ENCODE peak calls at places on chromosome 2, in eight cellular contexts. V, I, U, B, O, P, Q and J are unnamed samples.

GRCh38 chr2:60742419-60742818 is 13.6 kb upstream of the PAPOLG start:
- DNase-seq in B (no peak), V (no peak), O (no peak), Q (no peak), I (no peak), P (no peak), U (no peak), J (no peak)

GRCh38 chr2:181054843-181055242 is 74.4 kb downstream of the UBE2E3 start:
- DNase-seq in P (no peak), V (no peak), B (no peak), I (no peak), U (no peak), O (no peak), Q (no peak), J (no peak)

GRCh38 chr2:38380397-38381130 is 3.5 kb upstream of the ATL2 start:
- DNase-seq in P (no peak), V (no peak), I (no peak), U (no peak), O (no peak), B (no peak), Q (no peak), J (no peak)

GRCh38 chr2:162566666-162567065 is 222.7 kb downstream of the GCA start:
- DNase-seq in V (no peak), P (no peak), O (no peak), I (no peak), Q (no peak), U (no peak), B (no peak), J (no peak)

GRCh38 chr2:232573821-232574435 is 23.4 kb downstream of the EIF4E2 start:
- DNase-seq in Q (no peak), U (no peak), I (no peak), O (no peak), V (no peak), B (no peak), P (no peak), J (no peak)

GRCh38 chr2:240921319-240922233 is 15.4 kb downstream of the CROCC2 start:
- DNase-seq in I (peak), P (peak), U (no peak), V (no peak), B (no peak), O (no peak), Q (no peak), J (no peak)

GRCh38 chr2:54945401-54946219 is 104.6 kb downstream of the RTN4 start:
- DNase-seq in B (no peak), O (no peak), Q (no peak), P (peak), I (no peak), U (no peak), V (no peak), J (no peak)

GRCh38 chr2:138814123-138814883 is 34.1 kb upstream of the NXPH2 start:
- DNase-seq in P (no peak), I (no peak), O (peak), Q (peak), B (no peak), U (no peak), V (no peak), J (no peak)

GRCh38 chr2:154477319-154477718 is 221.2 kb upstream of the KCNJ3 start:
- DNase-seq in Q (no peak), O (no peak), B (no peak), U (no peak), P (no peak), V (no peak), I (no peak), J (no peak)

GRCh38 chr2:219552382-219553167 is 8.7 kb downstream of the TMEM198 start:
- DNase-seq in O (peak), P (peak), I (peak), U (peak), Q (peak), B (peak), V (peak), J (peak)

GRCh38 chr2:225608136-225608535 is 208.6 kb downstream of the NYAP2 start:
- DNase-seq in P (no peak), Q (no peak), U (no peak), V (no peak), O (no peak), I (no peak), B (no peak), J (no peak)

GRCh38 chr2:29597048-29597447 is 324.3 kb downstream of the ALK start:
- DNase-seq in P (no peak), B (no peak), Q (no peak), O (no peak), I (no peak), V (no peak), U (no peak), J (no peak)

GRCh38 chr2:186716899-186717811 is 23.3 kb downstream of the FAM171B start:
- DNase-seq in O (no peak), P (no peak), Q (no peak), B (no peak), I (no peak), V (no peak), U (no peak), J (no peak)

GRCh38 chr2:44280869-44281268 is 5.6 kb downstream of the SLC3A1 start:
- DNase-seq in V (no peak), B (no peak), O (no peak), Q (no peak), P (no peak), I (no peak), U (no peak), J (no peak)

GRCh38 chr2:28610583-28611201 is 114.8 kb downstream of the PLB1 start:
- DNase-seq in U (no peak), I (no peak), P (no peak), B (no peak), Q (no peak), V (no peak), O (peak), J (no peak)

GRCh38 chr2:10864888-10865551 is 46.7 kb upstream of the KCNF1 start:
- DNase-seq in P (no peak), O (no peak), U (no peak), V (peak), Q (no peak), I (no peak), B (no peak), J (no peak)

GRCh38 chr2:207676827-207677354 is 34.5 kb upstream of the CCNYL1 start:
- DNase-seq in O (no peak), U (no peak), V (no peak), I (no peak), P (peak), B (no peak), Q (no peak), J (no peak)

GRCh38 chr2:106108351-106108750 is 85.8 kb downstream of the UXS1 start:
- DNase-seq in Q (no peak), B (no peak), I (no peak), U (no peak), P (peak), O (no peak), V (no peak), J (no peak)

GRCh38 chr2:68776124-68776523 is 41.5 kb downstream of the ARHGAP25 start:
- DNase-seq in V (no peak), U (no peak), B (no peak), Q (no peak), I (no peak), O (no peak), P (no peak), J (no peak)

GRCh38 chr2:144510206-144510991 is 9.5 kb downstream of the ZEB2 start:
- DNase-seq in V (no peak), I (no peak), U (peak), B (no peak), Q (no peak), P (no peak), O (no peak), J (no peak)

GRCh38 chr2:128268611-128269357 is 49.9 kb downstream of the HS6ST1 start:
- DNase-seq in B (no peak), Q (no peak), O (no peak), I (peak), P (peak), U (peak), V (no peak), J (no peak)

GRCh38 chr2:127591221-127591923 is 54.6 kb upstream of the GPR17 start:
- DNase-seq in V (peak), U (peak), O (peak), B (peak), I (peak), P (peak), Q (peak), J (peak)

GRCh38 chr2:157443795-157444642 is at the start of gene CYTIP:
- DNase-seq in B (peak), P (peak), Q (no peak), I (peak), O (no peak), V (no peak), U (no peak), J (no peak)

GRCh38 chr2:224086226-224086911 is 47.3 kb upstream of the SERPINE2 start:
- DNase-seq in Q (no peak), B (no peak), O (no peak), I (no peak), U (no peak), P (no peak), V (no peak), J (no peak)

GRCh38 chr2:182393361-182393760 is 33.5 kb downstream of the PDE1A start:
- DNase-seq in Q (no peak), V (no peak), O (no peak), P (no peak), I (no peak), U (no peak), B (no peak), J (no peak)

GRCh38 chr2:43758738-43759137 is 15.1 kb upstream of the DYNC2LI1 start:
- DNase-seq in Q (no peak), U (no peak), I (no peak), B (no peak), O (no peak), V (no peak), P (peak), J (no peak)

GRCh38 chr2:79713131-79713785 is 200.4 kb downstream of the CTNNA2 start:
- DNase-seq in P (no peak), I (no peak), B (no peak), O (no peak), Q (no peak), U (no peak), V (no peak), J (no peak)

GRCh38 chr2:24613154-24613814 is 122.2 kb downstream of the NCOA1 start:
- DNase-seq in Q (peak), U (peak), O (peak), P (no peak), I (no peak), V (no peak), B (no peak), J (peak)

GRCh38 chr2:174490032-174490431 is 3.2 kb upstream of the GPR155 start:
- DNase-seq in V (no peak), U (no peak), I (no peak), O (no peak), Q (no peak), P (no peak), B (no peak), J (no peak)